ENCODE peak calls at places on chromosome 7, in nine cellular contexts. H is heart right ventricle; W is colonic mucosa; T is astrocyte; J is brain microvascular endothelial cell; U is cardiac fibroblast; C is uterus; E is CD8-positive, alpha-beta T cell; B is choroid plexus epithelial cell. Y is an unnamed sample.

GRCh38 chr7:111568419-111568818 is 6.1 kb upstream of the IMMP2L start:
- DNase-seq in H (no peak), W (no peak), T (no peak), J (no peak), U (no peak), C (no peak), E (no peak), B (no peak), Y (no peak)

GRCh38 chr7:156966387-156966786 is 16.9 kb downstream of the NOM1 start:
- DNase-seq in H (no peak), W (no peak), T (no peak), J (no peak), U (no peak), C (no peak), E (no peak), B (no peak), Y (no peak)

GRCh38 chr7:130890176-130891020 is 156.4 kb upstream of the KLF14 start:
- DNase-seq in H (no peak), W (no peak), T (no peak), J (no peak), U (peak), C (no peak), E (no peak), B (peak), Y (peak)

GRCh38 chr7:98399462-98399861 is 1.4 kb downstream of the BAIAP2L1 start:
- DNase-seq in H (no peak), W (no peak), T (peak), J (no peak), U (peak), C (no peak), E (no peak), B (peak), Y (peak)

GRCh38 chr7:33183504-33183903 is 54.1 kb downstream of the BBS9 start:
- DNase-seq in H (no peak), W (no peak), T (no peak), J (no peak), U (no peak), C (no peak), E (no peak), B (no peak), Y (no peak)

GRCh38 chr7:19248681-19249080 is 103.5 kb upstream of the FERD3L start:
- DNase-seq in H (no peak), W (no peak), T (peak), J (peak), U (peak), C (no peak), E (no peak), B (peak), Y (peak)

GRCh38 chr7:74604326-74605020 is 53.0 kb upstream of the GTF2I start:
- DNase-seq in H (no peak), W (peak), T (no peak), J (no peak), U (no peak), C (no peak), E (no peak), B (no peak), Y (no peak)

GRCh38 chr7:97342512-97342911 is 225.0 kb downstream of the SDHAF3 start:
- DNase-seq in H (no peak), W (peak), T (no peak), J (no peak), U (no peak), C (no peak), E (no peak), B (no peak), Y (no peak)

GRCh38 chr7:90594791-90595317 is 1.3 kb upstream of the CDK14 start:
- DNase-seq in H (peak), W (no peak), T (peak), J (peak), U (peak), C (peak), E (no peak), B (peak), Y (peak)

GRCh38 chr7:25261545-25262135 is 33.4 kb upstream of the NPVF start:
- DNase-seq in H (no peak), W (no peak), T (no peak), J (no peak), U (no peak), C (no peak), E (no peak), B (peak), Y (no peak)

GRCh38 chr7:25259487-25260243 is 31.4 kb upstream of the NPVF start:
- DNase-seq in H (peak), W (peak), T (peak), J (peak), U (peak), C (peak), E (peak), B (peak), Y (peak)

GRCh38 chr7:25262586-25262985 is 34.3 kb upstream of the NPVF start:
- DNase-seq in H (no peak), W (no peak), T (peak), J (peak), U (peak), C (no peak), E (no peak), B (peak), Y (no peak)

GRCh38 chr7:25260862-25261454 is 32.7 kb upstream of the NPVF start:
- DNase-seq in H (no peak), W (peak), T (peak), J (peak), U (peak), C (no peak), E (no peak), B (peak), Y (peak)

DNA sequence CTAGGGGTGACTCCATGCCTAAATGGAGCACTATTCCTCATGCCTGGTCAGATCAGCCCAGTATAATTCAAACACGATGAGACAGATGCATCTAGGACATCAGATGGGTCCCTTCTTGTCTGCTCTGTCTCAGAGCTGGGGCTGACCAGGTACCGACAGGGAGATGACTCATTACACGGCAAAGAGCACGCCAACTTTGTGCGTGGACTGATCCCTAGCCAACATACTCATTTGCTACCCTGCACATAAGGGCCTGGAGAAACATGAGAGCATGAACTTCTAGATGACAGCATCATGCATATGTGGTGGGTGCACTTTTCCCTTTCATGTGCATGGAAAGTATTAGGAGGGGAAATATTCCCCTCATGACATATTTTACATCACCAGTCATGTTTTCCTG is 35.0 kb upstream of the NPVF start:
- DNase-seq in H (no peak), W (no peak), T (peak), J (no peak), U (no peak), C (no peak), E (no peak), B (no peak), Y (no peak)
- TF ChIP-seq CTCF in H (no peak), W (no peak), T (no peak), J (no peak), U (no peak), C (no peak), E (no peak), B (no peak), Y (no peak)

DNA sequence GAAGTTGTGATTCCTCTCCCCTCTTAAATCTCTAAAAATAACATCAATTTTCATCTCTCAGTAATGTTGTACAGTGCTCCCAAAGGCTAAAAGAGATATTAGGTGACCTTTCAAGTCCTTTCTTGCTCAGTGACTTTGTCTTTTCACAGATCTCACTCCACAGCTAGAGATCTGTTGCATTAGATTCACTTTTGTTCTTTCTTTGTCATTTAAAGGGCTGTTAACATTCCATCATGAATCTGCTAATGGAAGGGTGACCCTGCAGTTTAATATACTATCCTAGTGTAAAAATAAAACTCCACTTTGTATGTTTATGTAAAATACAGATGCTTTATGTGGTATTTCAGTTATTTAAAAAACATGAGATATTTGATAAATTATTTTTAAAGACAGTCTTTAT is 30.5 kb downstream of the GNAI1 start:
- DNase-seq in H (no peak), W (no peak), T (no peak), J (no peak), U (no peak), C (no peak), E (no peak), B (no peak), Y (no peak)
- H3K4me3 ChIP-seq in H (no peak), W (no peak), T (no peak), J (no peak), U (no peak), C (no peak), E (no peak), B (no peak), Y (no peak)

DNA sequence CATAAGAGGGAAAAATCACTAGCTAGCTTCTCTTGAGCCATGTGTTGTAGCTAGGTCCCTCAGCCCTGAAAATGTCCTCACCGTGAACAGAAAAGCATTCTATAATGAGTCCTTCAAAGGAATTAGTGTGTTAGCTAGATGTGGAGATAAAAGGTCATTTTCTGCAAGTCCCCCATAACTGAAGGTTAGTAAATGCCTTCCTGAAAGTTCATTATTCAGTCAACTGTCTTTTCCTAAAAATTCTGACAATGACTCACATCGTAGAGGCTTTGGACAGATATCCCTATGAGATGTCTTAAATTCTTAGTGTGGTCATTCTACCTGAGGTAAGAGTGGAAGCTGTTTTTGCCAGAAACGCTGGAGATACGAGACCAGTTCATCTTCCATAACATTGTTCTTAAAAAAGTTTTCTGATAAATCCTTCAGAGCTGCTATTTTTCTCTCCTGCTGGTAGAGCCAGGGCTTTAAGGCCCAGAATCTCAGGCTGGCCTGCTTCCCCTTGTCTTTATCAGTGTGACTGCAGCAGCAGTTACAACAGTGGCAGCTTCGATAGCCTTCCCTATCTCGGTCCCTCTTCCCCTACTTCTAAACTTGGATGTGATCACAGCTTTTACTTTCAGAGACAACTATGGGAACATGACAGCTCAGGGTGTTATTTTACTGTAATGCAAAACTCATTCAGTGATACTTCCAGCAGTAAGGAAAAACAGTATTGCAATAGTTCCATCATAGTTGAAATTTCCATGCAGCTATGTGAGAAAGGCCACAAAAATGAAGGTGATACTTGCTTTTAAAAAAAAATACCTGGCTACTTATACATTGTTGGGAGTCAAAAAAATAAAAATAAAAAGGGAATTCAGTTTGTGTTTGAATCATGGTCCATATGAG is 37.3 kb upstream of the PRKAR2B start:
- DNase-seq in H (peak), W (no peak), T (no peak), J (no peak), U (no peak), C (no peak), E (no peak), B (no peak), Y (no peak)
- TF ChIP-seq CTCF in H (no peak), W (no peak), T (no peak), J (no peak), U (no peak), C (no peak), E (no peak), B (no peak), Y (no peak)

DNA sequence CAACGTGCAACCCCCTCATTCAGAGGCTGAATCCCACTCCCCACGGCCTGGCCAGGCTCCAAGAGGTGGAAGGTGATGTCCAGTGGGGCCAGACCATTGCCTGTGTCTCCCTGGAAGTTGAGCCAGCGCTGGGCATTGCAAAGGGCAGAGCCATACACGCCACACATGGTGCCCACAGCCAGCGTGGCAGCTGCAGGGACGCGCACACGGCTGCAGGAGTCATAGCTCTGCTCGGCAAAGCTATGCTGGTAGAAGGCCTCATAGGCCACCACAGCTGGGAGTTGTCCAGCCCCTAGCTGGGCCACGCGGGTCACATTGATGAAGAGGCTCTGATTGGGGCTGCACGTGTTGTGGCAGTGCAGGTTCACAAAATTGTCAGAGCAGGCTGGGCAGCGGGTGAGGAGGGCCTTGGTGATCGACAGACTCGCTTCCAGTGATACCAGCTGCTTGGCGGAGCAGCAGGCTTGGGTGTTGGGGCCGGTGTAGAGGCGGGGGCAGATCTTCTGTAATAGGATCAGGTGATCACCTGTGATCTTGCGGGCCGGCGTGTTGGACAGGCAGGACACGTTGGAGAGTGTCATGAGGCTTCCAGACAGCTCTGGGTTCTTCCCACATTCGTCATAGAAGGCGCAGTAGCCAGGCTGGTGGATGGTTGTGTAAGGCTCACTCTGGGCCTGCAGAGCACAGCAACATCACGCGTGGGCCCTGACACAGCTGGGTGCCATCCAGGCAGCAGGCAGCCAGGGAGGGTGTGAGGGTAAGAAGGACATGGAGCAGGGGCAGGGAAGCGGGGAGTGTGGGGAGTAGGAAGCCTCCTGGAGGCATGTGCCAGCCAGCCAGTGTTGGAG is 1.2 kb downstream of the NPC1L1 start:
- DNase-seq in H (no peak), W (no peak), T (no peak), J (no peak), U (no peak), C (no peak), E (no peak), B (no peak), Y (no peak)
- H3K4me3 ChIP-seq in H (no peak), W (no peak), T (no peak), J (no peak), U (no peak), C (no peak), E (no peak), B (no peak), Y (no peak)

GRCh38 chr7:123748171-123748733 is 551 bp downstream of the WASL start:
- DNase-seq in H (peak), W (peak), T (no peak), J (peak), U (peak), C (peak), E (no peak), B (peak), Y (peak)
- TF ChIP-seq CTCF in H (no peak), W (no peak), T (no peak), J (peak), U (no peak), C (no peak), E (no peak), B (no peak), Y (peak)

Y was measured in fibroblast of the aortic adventitia.